ENCODE peak calls at places on chromosomes 3 and 15, in eight cellular contexts. I, J, U, A, Z, L, K and M are unnamed samples.
A peak's percentile ranks its signal among the peaks of the same experiment; 100 is the strongest.

GRCh38 chr3:191290311-191291025 is 38.7 kb upstream of the CCDC50 start:
- DNase-seq in K (peak; percentile 25), I (no peak), J (no peak), U (peak; percentile 5), L (no peak), A (no peak), Z (no peak), M (no peak)

GRCh38 chr3:174206607-174207192 is 652.4 kb upstream of the NAALADL2 start:
- DNase-seq in L (no peak), U (no peak), A (no peak), J (no peak), K (peak; percentile 15), Z (no peak), I (no peak), M (peak; percentile 48)

GRCh38 chr15:74044267-74045110 is 37.9 kb downstream of the GOLGA6A start:
- DNase-seq in I (no peak), J (no peak), Z (no peak), A (no peak), K (no peak), L (no peak), U (no peak), M (no peak)

GRCh38 chr3:141305436-141305835 is 62.9 kb upstream of the ZBTB38 start:
- DNase-seq in K (peak; percentile 78), U (peak; percentile 61), Z (peak; percentile 80), L (no peak), J (no peak), I (no peak), A (no peak), M (no peak)

GRCh38 chr15:80565988-80566387 is 129.1 kb upstream of the ABHD17C start:
- DNase-seq in L (no peak), K (no peak), I (no peak), J (no peak), U (no peak), Z (no peak), A (no peak), M (no peak)

GRCh38 chr3:84717894-84718293 is 240.9 kb upstream of the CADM2 start:
- DNase-seq in I (no peak), A (no peak), K (no peak), Z (no peak), L (no peak), U (no peak), J (no peak), M (no peak)

GRCh38 chr15:25684521-25685215 is 178.5 kb downstream of the ATP10A start:
- DNase-seq in Z (peak; percentile 73), K (peak; percentile 48), A (no peak), J (no peak), U (peak; percentile 59), L (peak; percentile 19), I (no peak), M (no peak)

GRCh38 chr3:26369133-26369532 is 253.4 kb upstream of the LRRC3B start:
- DNase-seq in K (no peak), A (no peak), U (no peak), J (no peak), L (peak; percentile 11), I (no peak), Z (no peak), M (peak; percentile 64)

GRCh38 chr15:36810656-36811449 is 231.4 kb downstream of the CDIN1 start:
- DNase-seq in J (no peak), A (no peak), U (no peak), I (no peak), Z (no peak), K (no peak), L (peak; percentile 12), M (peak; percentile 64)

GRCh38 chr3:141360888-141361598 is 7.3 kb upstream of the ZBTB38 start:
- DNase-seq in U (peak; percentile 90), I (no peak), K (peak; percentile 74), L (peak; percentile 69), A (no peak), Z (peak; percentile 92), J (no peak), M (peak; percentile 52)

GRCh38 chr3:163664466-163664865 is 1413.8 kb downstream of the SI start:
- DNase-seq in Z (no peak), K (no peak), A (no peak), L (no peak), J (no peak), I (no peak), U (no peak), M (no peak)

GRCh38 chr3:139994891-139995290 is 59.9 kb downstream of the CLSTN2 start:
- DNase-seq in I (no peak), K (no peak), U (no peak), L (no peak), A (no peak), Z (no peak), J (no peak), M (no peak)

GRCh38 chr15:90402230-90402629 is 14.2 kb downstream of the IQGAP1 start:
- DNase-seq in U (peak; percentile 91), I (no peak), K (peak; percentile 92), Z (peak; percentile 88), L (no peak), J (no peak), A (no peak), M (no peak)

GRCh38 chr15:70241561-70242320 is 144.0 kb upstream of the TLE3 start:
- DNase-seq in A (no peak), L (no peak), J (no peak), K (no peak), U (no peak), I (no peak), Z (no peak), M (peak; percentile 30)

GRCh38 chr3:112446343-112446742 is 52.9 kb downstream of the BTLA start:
- DNase-seq in Z (peak; percentile 81), A (no peak), U (peak; percentile 1), I (no peak), K (peak; percentile 88), J (no peak), L (no peak), M (no peak)

GRCh38 chr15:56906766-56907165 is 11.7 kb upstream of the TCF12 start:
- DNase-seq in A (no peak), L (no peak), I (no peak), U (no peak), K (no peak), Z (no peak), J (no peak), M (no peak)

GRCh38 chr3:135736740-135737139 is 228.8 kb upstream of the PPP2R3A start:
- DNase-seq in U (peak; percentile 45), J (no peak), K (no peak), I (no peak), L (peak; percentile 59), Z (no peak), A (no peak), M (peak; percentile 88)

GRCh38 chr15:63086271-63086670 is 35.4 kb upstream of the LACTB start:
- DNase-seq in K (no peak), J (no peak), I (no peak), L (no peak), Z (peak; percentile 57), U (no peak), A (no peak), M (no peak)

GRCh38 chr3:135456182-135456790 is 509.2 kb upstream of the PPP2R3A start:
- DNase-seq in J (no peak), L (peak; percentile 88), K (no peak), A (no peak), U (no peak), I (no peak), Z (no peak), M (peak; percentile 92)

GRCh38 chr3:13114811-13115615 is 41.8 kb upstream of the IQSEC1 start:
- DNase-seq in K (no peak), J (no peak), I (no peak), A (no peak), Z (no peak), L (no peak), U (no peak), M (peak; percentile 44)

GRCh38 chr3:151195818-151196217 is 7.2 kb downstream of the GPR171 start:
- DNase-seq in A (no peak), I (no peak), K (no peak), L (no peak), U (no peak), Z (no peak), J (no peak), M (no peak)

GRCh38 chr3:136305879-136306278 is 55.7 kb downstream of the PCCB start:
- DNase-seq in L (peak; percentile 4), K (peak; percentile 11), I (no peak), Z (peak; percentile 79), A (no peak), J (no peak), U (no peak), M (no peak)

GRCh38 chr3:155934215-155934614 is 63.8 kb downstream of the GMPS start:
- DNase-seq in K (no peak), A (no peak), U (no peak), L (no peak), I (no peak), Z (peak; percentile 30), J (no peak), M (no peak)

GRCh38 chr15:39266882-39267281 is 314.0 kb upstream of the THBS1 start:
- DNase-seq in A (no peak), L (no peak), J (no peak), K (no peak), Z (no peak), U (no peak), I (no peak), M (no peak)

GRCh38 chr15:84747423-84748273 is 744 bp upstream of the ZNF592 start:
- DNase-seq in K (peak; percentile 61), J (peak; percentile 78), Z (peak; percentile 68), I (peak; percentile 83), L (peak; percentile 85), U (peak; percentile 72), A (peak; percentile 89), M (peak; percentile 93)

GRCh38 chr15:35540885-35541284 is 5.1 kb downstream of the DPH6 start:
- DNase-seq in J (no peak), K (no peak), U (peak; percentile 74), Z (peak; percentile 51), I (no peak), A (no peak), L (no peak), M (no peak)

GRCh38 chr15:36430721-36431265 is 148.6 kb upstream of the CDIN1 start:
- DNase-seq in Z (no peak), U (peak; percentile 14), A (no peak), J (no peak), K (no peak), I (no peak), L (no peak), M (no peak)

GRCh38 chr3:129764090-129764489 is 129.4 kb downstream of the TMCC1 start:
- DNase-seq in Z (no peak), L (no peak), K (peak; percentile 72), J (no peak), U (no peak), I (no peak), A (no peak), M (no peak)

GRCh38 chr3:118688396-118688884 is 346.2 kb downstream of the IGSF11 start:
- DNase-seq in L (no peak), K (no peak), J (no peak), Z (no peak), I (no peak), U (no peak), A (no peak), M (no peak)